ENCODE peak calls at places on chromosomes 3 and 15, in four cellular contexts. One of them, this sample, is unnamed.

GRCh38 chr15:101309436-101310162 is 14.6 kb upstream of the SNRPA1 start:
- DNase-seq in head of caudate nucleus: no peak
- DNase-seq in NCI-H1092: no peak
- DNase-seq in activated CD4-positive, alpha-beta memory T cell treated with anti-CD3 and anti-CD28 coated beads for 36 hours: no peak
- DNase-seq in this sample: no peak

GRCh38 chr3:10992017-10992945 is at the start of gene SLC6A1:
- DNase-seq in activated CD4-positive, alpha-beta memory T cell treated with anti-CD3 and anti-CD28 coated beads for 36 hours: no peak
- DNase-seq in head of caudate nucleus: peak; percentile 83
- DNase-seq in NCI-H1092: no peak
- DNase-seq in this sample: no peak

GRCh38 chr3:166527325-166527724 is 690.1 kb upstream of the BCHE start:
- DNase-seq in head of caudate nucleus: no peak
- DNase-seq in activated CD4-positive, alpha-beta memory T cell treated with anti-CD3 and anti-CD28 coated beads for 36 hours: no peak
- DNase-seq in NCI-H1092: no peak
- DNase-seq in this sample: peak; percentile 56

GRCh38 chr3:32203854-32204253 is 34.6 kb upstream of the CMTM8 start:
- DNase-seq in activated CD4-positive, alpha-beta memory T cell treated with anti-CD3 and anti-CD28 coated beads for 36 hours: no peak
- DNase-seq in NCI-H1092: no peak
- DNase-seq in head of caudate nucleus: no peak
- DNase-seq in this sample: peak; percentile 18

GRCh38 chr15:101045236-101045646 is 126.1 kb downstream of the LRRK1 start:
- DNase-seq in NCI-H1092: no peak
- DNase-seq in head of caudate nucleus: no peak
- DNase-seq in activated CD4-positive, alpha-beta memory T cell treated with anti-CD3 and anti-CD28 coated beads for 36 hours: no peak
- DNase-seq in this sample: no peak

GRCh38 chr3:97937205-97937604 is 35.0 kb downstream of the RIOX2 start:
- DNase-seq in NCI-H1092: no peak
- DNase-seq in activated CD4-positive, alpha-beta memory T cell treated with anti-CD3 and anti-CD28 coated beads for 36 hours: no peak
- DNase-seq in head of caudate nucleus: no peak
- DNase-seq in this sample: no peak

GRCh38 chr3:150254199-150254786 is 153.8 kb upstream of the TSC22D2 start:
- DNase-seq in head of caudate nucleus: no peak
- DNase-seq in activated CD4-positive, alpha-beta memory T cell treated with anti-CD3 and anti-CD28 coated beads for 36 hours: no peak
- DNase-seq in NCI-H1092: no peak
- DNase-seq in this sample: no peak

GRCh38 chr3:22684739-22685138 is 518.4 kb upstream of the UBE2E2 start:
- DNase-seq in NCI-H1092: no peak
- DNase-seq in activated CD4-positive, alpha-beta memory T cell treated with anti-CD3 and anti-CD28 coated beads for 36 hours: no peak
- DNase-seq in head of caudate nucleus: no peak
- DNase-seq in this sample: no peak

GRCh38 chr3:19146685-19147650 is 1.3 kb upstream of the KCNH8 start:
- DNase-seq in head of caudate nucleus: peak; percentile 73
- DNase-seq in activated CD4-positive, alpha-beta memory T cell treated with anti-CD3 and anti-CD28 coated beads for 36 hours: peak; percentile 69
- DNase-seq in NCI-H1092: peak; percentile 30
- DNase-seq in this sample: no peak

GRCh38 chr3:2861120-2861519 is 249.1 kb downstream of the IL5RA start:
- DNase-seq in head of caudate nucleus: no peak
- DNase-seq in NCI-H1092: no peak
- DNase-seq in activated CD4-positive, alpha-beta memory T cell treated with anti-CD3 and anti-CD28 coated beads for 36 hours: no peak
- DNase-seq in this sample: no peak

GRCh38 chr15:41936649-41937567 is 35.4 kb downstream of the EHD4 start:
- DNase-seq in head of caudate nucleus: peak; percentile 17
- DNase-seq in activated CD4-positive, alpha-beta memory T cell treated with anti-CD3 and anti-CD28 coated beads for 36 hours: peak; percentile 94
- DNase-seq in NCI-H1092: no peak
- DNase-seq in this sample: no peak

GRCh38 chr3:114866430-114866829 is 280.7 kb downstream of the ZBTB20 start:
- DNase-seq in head of caudate nucleus: no peak
- DNase-seq in NCI-H1092: no peak
- DNase-seq in activated CD4-positive, alpha-beta memory T cell treated with anti-CD3 and anti-CD28 coated beads for 36 hours: no peak
- DNase-seq in this sample: no peak

GRCh38 chr3:77303943-77304778 is 264.3 kb downstream of the ROBO2 start:
- DNase-seq in head of caudate nucleus: no peak
- DNase-seq in activated CD4-positive, alpha-beta memory T cell treated with anti-CD3 and anti-CD28 coated beads for 36 hours: no peak
- DNase-seq in NCI-H1092: peak; percentile 82
- DNase-seq in this sample: no peak